ENCODE peak calls at places on chromosome 19, in five cellular contexts. One of them, this sample, is unnamed.

GRCh38 chr19:14381689-14382474 is 638 bp downstream of the ADGRE5 start:
- DNase-seq in gastrocnemius medialis: peak
- DNase-seq in activated naive CD4-positive, alpha-beta T cell: peak
- DNase-seq in putamen: no peak
- DNase-seq in GM06990: peak
- DNase-seq in this sample: no peak

GRCh38 chr19:44202470-44202869 is 9.9 kb upstream of the ZNF227 start:
- DNase-seq in gastrocnemius medialis: no peak
- DNase-seq in activated naive CD4-positive, alpha-beta T cell: no peak
- DNase-seq in putamen: no peak
- DNase-seq in GM06990: no peak
- DNase-seq in this sample: no peak

GRCh38 chr19:2528543-2529173 is 52.7 kb downstream of the GADD45B start:
- DNase-seq in gastrocnemius medialis: no peak
- DNase-seq in activated naive CD4-positive, alpha-beta T cell: no peak
- DNase-seq in putamen: no peak
- DNase-seq in GM06990: no peak
- DNase-seq in this sample: no peak

GRCh38 chr19:2469102-2469914 is 6.6 kb upstream of the GADD45B start:
- DNase-seq in gastrocnemius medialis: no peak
- DNase-seq in activated naive CD4-positive, alpha-beta T cell: no peak
- DNase-seq in putamen: no peak
- DNase-seq in GM06990: peak
- DNase-seq in this sample: no peak

GRCh38 chr19:39167461-39168257 is 29.1 kb upstream of the NCCRP1 start:
- DNase-seq in gastrocnemius medialis: no peak
- DNase-seq in activated naive CD4-positive, alpha-beta T cell: no peak
- DNase-seq in putamen: no peak
- DNase-seq in GM06990: no peak
- DNase-seq in this sample: no peak

GRCh38 chr19:30887042-30887441 is 462.2 kb downstream of the TSHZ3 start:
- DNase-seq in gastrocnemius medialis: no peak
- DNase-seq in activated naive CD4-positive, alpha-beta T cell: no peak
- DNase-seq in putamen: no peak
- DNase-seq in GM06990: no peak
- DNase-seq in this sample: no peak

GRCh38 chr19:34962281-34962944 is 1.6 kb downstream of the ZNF792 start:
- DNase-seq in gastrocnemius medialis: no peak
- DNase-seq in activated naive CD4-positive, alpha-beta T cell: no peak
- DNase-seq in putamen: no peak
- DNase-seq in GM06990: no peak
- DNase-seq in this sample: no peak

GRCh38 chr19:3055741-3056453 is 6.4 kb downstream of the TLE5 start:
- DNase-seq in gastrocnemius medialis: peak
- DNase-seq in activated naive CD4-positive, alpha-beta T cell: no peak
- DNase-seq in putamen: no peak
- DNase-seq in GM06990: no peak
- DNase-seq in this sample: no peak

GRCh38 chr19:34818270-34818669 is 45.3 kb upstream of the ZNF599 start:
- DNase-seq in gastrocnemius medialis: no peak
- DNase-seq in activated naive CD4-positive, alpha-beta T cell: no peak
- DNase-seq in putamen: no peak
- DNase-seq in GM06990: no peak
- DNase-seq in this sample: no peak

GRCh38 chr19:2507109-2507508 is 31.2 kb downstream of the GADD45B start:
- DNase-seq in gastrocnemius medialis: no peak
- DNase-seq in activated naive CD4-positive, alpha-beta T cell: peak
- DNase-seq in putamen: no peak
- DNase-seq in GM06990: no peak
- DNase-seq in this sample: no peak

This sample was measured in midbrain.